ENCODE peak calls at places on chromosomes 12 and 14, in six cellular contexts. X is coronary artery; R is psoas muscle; Q is AG10803; H is CD4-positive, alpha-beta memory T cell; Z is endodermal cell. C is an unnamed sample.

GRCh38 chr12:114499338-114499737 is 93.4 kb upstream of the TBX5 start:
- DNase-seq in Q (peak), Z (no peak), H (no peak), X (no peak), R (no peak), C (no peak)

GRCh38 chr14:76514599-76514998 is 138.7 kb downstream of the ESRRB start:
- DNase-seq in H (no peak), Z (peak), Q (no peak), X (no peak), R (no peak), C (no peak)

GRCh38 chr12:115380509-115381120 is 696.6 kb upstream of the TBX3 start:
- DNase-seq in R (no peak), H (no peak), Q (no peak), Z (no peak), X (no peak), C (no peak)

GRCh38 chr12:115049617-115050016 is 365.6 kb upstream of the TBX3 start:
- DNase-seq in H (no peak), Z (peak), Q (no peak), X (no peak), R (no peak), C (no peak)

GRCh38 chr12:113875681-113876080 is 90.4 kb downstream of the RBM19 start:
- DNase-seq in X (no peak), Q (no peak), R (no peak), H (no peak), Z (no peak), C (no peak)

GRCh38 chr12:54416908-54417603 is 2.0 kb downstream of the ITGA5 start:
- DNase-seq in R (no peak), Q (no peak), X (no peak), Z (peak), H (peak), C (no peak)

GRCh38 chr14:51394391-51394790 is 154.3 kb downstream of the TMX1 start:
- DNase-seq in Z (no peak), H (no peak), Q (peak), R (no peak), X (no peak), C (no peak)

GRCh38 chr12:42732908-42733411 is 143.4 kb upstream of the PRICKLE1 start:
- DNase-seq in Q (no peak), X (no peak), H (no peak), R (no peak), Z (no peak), C (no peak)

GRCh38 chr12:120056739-120057138 is 59.8 kb downstream of the RAB35 start:
- DNase-seq in X (no peak), Z (no peak), H (no peak), R (no peak), Q (no peak), C (no peak)

GRCh38 chr14:61569783-61570182 is 125.5 kb upstream of the HIF1A start:
- DNase-seq in Q (peak), X (no peak), Z (peak), R (peak), H (peak), C (peak)

GRCh38 chr14:55332654-55333570 is 61.7 kb downstream of the FBXO34 start:
- DNase-seq in X (no peak), R (no peak), Q (no peak), H (peak), Z (no peak), C (no peak)

GRCh38 chr12:3117144-3117581 is 40.0 kb downstream of the TSPAN9 start:
- DNase-seq in R (no peak), Q (peak), H (no peak), Z (no peak), X (no peak), C (no peak)

GRCh38 chr12:46808317-46808716 is 17.5 kb downstream of the SLC38A4 start:
- DNase-seq in Q (no peak), Z (no peak), R (no peak), X (no peak), H (no peak), C (no peak)

GRCh38 chr12:56894698-56895368 is 39.4 kb downstream of the SDR9C7 start:
- DNase-seq in Q (no peak), X (no peak), H (no peak), R (no peak), Z (no peak), C (no peak)

GRCh38 chr14:54712371-54712998 is 145.6 kb downstream of the SAMD4A start:
- DNase-seq in Z (no peak), Q (peak), H (no peak), X (no peak), R (peak), C (no peak)

GRCh38 chr14:21501568-21501967 is 9.6 kb downstream of the METTL3 start:
- DNase-seq in H (no peak), Z (no peak), X (no peak), R (no peak), Q (no peak), C (no peak)

GRCh38 chr14:21506557-21506956 is 4.6 kb downstream of the METTL3 start:
- DNase-seq in Z (no peak), H (no peak), Q (no peak), R (no peak), X (no peak), C (no peak)

GRCh38 chr14:21509432-21510143 is 1.6 kb downstream of the METTL3 start:
- DNase-seq in Z (no peak), Q (no peak), H (no peak), X (no peak), R (no peak), C (no peak)

GRCh38 chr14:21503376-21503775 is 7.8 kb downstream of the METTL3 start:
- DNase-seq in H (no peak), Z (no peak), Q (no peak), R (no peak), X (no peak), C (no peak)

GRCh38 chr14:21505009-21505553 is 6.1 kb downstream of the METTL3 start:
- DNase-seq in Q (no peak), Z (no peak), X (no peak), R (no peak), H (no peak), C (no peak)
- H3K4me3 ChIP-seq in Q (no peak), Z (no peak), X (no peak), R (no peak), H (no peak), C (no peak)

GRCh38 chr14:101134161-101134631 is 230.7 kb upstream of the RTL1 start:
- DNase-seq in Z (no peak), R (no peak), Q (no peak), X (no peak), H (no peak), C (no peak)

GRCh38 chr14:101135796-101136742 is 232.5 kb upstream of the RTL1 start:
- DNase-seq in Z (peak), R (no peak), Q (no peak), H (no peak), X (no peak), C (no peak)

GRCh38 chr14:101133068-101133467 is 229.5 kb upstream of the RTL1 start:
- DNase-seq in Z (peak), Q (no peak), R (no peak), H (no peak), X (no peak), C (no peak)

GRCh38 chr14:101137234-101137633 is 233.7 kb upstream of the RTL1 start:
- DNase-seq in H (no peak), Q (no peak), R (no peak), X (no peak), Z (no peak), C (no peak)

GRCh38 chr14:101134851-101135486 is 231.4 kb upstream of the RTL1 start:
- DNase-seq in X (no peak), R (no peak), Q (no peak), H (no peak), Z (no peak), C (peak)
- H3K4me3 ChIP-seq in X (no peak), R (no peak), Q (no peak), H (no peak), Z (no peak), C (no peak)

DNA sequence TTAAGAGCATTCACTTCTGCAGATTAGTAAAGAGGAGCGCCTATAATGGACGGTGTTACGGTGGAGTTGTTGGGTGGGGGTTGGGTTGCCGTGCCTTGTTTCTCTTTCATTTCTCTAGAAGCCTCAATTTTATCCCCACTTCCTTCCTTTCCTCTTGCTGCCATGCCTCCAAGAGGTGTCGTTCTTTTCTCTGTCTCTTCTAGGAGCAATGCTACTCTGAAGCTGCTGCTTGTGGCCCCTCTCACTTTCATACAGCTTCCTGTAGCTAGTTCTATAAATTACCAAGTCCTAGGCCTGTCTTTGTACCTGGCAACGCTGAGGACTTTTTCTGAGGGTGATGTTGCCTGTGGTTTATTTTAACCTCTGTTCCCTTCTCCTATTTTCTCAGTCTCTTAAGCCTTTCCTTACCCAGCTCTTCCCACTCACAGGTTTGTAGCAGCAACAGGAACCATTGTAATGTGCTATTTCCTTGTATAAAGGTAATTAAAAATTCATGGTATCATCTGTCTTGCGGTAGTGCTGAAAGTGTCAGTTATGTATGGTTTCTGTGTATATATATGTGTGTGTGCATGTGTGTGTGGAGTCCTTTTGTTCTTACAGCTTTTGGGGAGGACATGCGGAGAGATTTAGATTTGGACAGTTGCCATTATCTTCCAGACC is 44.0 kb downstream of the DDHD1 start:
- DNase-seq in Q (peak), Z (no peak), R (no peak), H (peak), X (no peak), C (peak)
- H3K4me3 ChIP-seq in Q (peak), Z (no peak), R (peak), H (peak), X (no peak), C (peak)

DNA sequence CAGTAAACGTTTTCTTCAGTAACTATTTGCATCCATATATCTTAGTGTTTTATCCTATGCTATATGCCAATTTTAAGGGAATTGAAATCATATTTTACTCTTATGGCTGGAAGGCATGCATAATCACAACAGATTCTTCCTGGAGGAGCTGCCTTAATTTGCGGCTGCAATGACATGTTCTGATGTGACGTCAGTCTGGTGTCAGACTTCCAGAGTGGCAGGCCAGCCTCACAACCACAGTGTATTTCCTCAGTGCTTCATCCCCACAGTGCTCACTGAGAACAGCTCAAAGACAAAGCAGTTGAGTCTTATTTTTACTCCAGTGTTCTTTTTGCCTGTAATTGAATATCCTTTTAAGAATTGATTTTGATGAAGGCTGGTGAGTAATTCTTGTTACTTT is 107.1 kb downstream of the PLEKHA5 start:
- DNase-seq in Z (no peak), X (no peak), Q (peak), H (no peak), R (no peak), C (no peak)
- H3K4me3 ChIP-seq in Z (no peak), X (no peak), Q (no peak), H (no peak), R (no peak), C (no peak)

DNA sequence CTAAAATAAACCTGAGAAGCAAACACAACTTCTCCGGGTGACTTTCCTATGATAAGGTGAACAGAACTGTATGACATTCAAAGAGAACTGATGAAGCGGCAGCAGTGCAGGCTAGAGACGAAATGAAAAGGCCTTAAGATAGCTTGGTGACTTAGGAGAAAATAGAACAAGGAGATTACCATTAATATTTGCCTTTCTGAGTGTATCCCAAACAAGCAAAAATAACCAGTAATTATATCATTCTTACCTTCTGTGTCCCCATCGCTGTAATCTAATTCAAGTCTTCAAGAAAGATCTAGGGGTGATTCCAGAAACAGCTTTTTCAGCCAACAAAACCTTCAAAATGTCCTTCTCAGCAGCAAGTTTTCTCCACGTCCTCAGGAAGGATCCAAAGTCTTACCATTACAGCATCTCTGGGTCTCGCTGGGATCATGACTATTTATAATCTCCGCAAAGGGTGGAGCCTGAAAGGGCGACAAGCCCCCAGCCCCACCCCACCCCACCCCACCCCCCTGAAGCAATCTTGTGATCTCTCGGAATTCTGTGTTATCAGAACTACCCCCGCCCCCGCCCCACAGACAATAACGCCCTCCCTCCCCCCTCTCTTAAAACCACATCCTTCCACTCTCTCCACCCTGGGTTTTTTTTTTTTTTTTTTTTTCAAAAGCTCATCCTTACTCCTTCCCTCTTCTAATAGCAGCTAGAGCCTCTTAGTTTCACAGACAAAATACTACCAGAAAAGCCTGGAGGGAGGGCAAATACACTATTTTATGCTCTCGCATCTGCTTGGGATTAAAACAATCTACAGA is at the start of gene SLC2A3:
- DNase-seq in R (no peak), Q (peak), H (peak), Z (peak), X (peak), C (peak)
- H3K4me3 ChIP-seq in R (peak), Q (peak), H (peak), Z (peak), X (peak), C (peak)

C was measured in naive thymus-derived CD4-positive, alpha-beta T cell.